ENCODE peak calls at places on chromosomes 13 and 19, in four cellular contexts. D is activated CD4-positive, alpha-beta memory T cell treated with anti-CD3 and anti-CD28 coated beads for 36 hours; F is NCI-H510A treated with DMSO at 0.1 percent for 48 hours; Z is AG08395. C is an unnamed sample.

GRCh38 chr19:2270572-2271515 is 11.1 kb downstream of the PEAK3 start:
- DNase-seq in D (peak; percentile 86), F (no peak), Z (peak; percentile 93), C (peak; percentile 46)

GRCh38 chr19:737591-738093 is 13.3 kb upstream of the MISP start:
- DNase-seq in D (peak; percentile 65), F (no peak), Z (peak; percentile 64), C (no peak)

GRCh38 chr19:49210108-49210900 is 52.7 kb downstream of the TRPM4 start:
- DNase-seq in D (peak; percentile 57), F (no peak), Z (no peak), C (no peak)

GRCh38 chr13:96796234-96796633 is 198.0 kb downstream of the OXGR1 start:
- DNase-seq in D (no peak), F (no peak), Z (no peak), C (no peak)

GRCh38 chr13:42215578-42216421 is 56.2 kb upstream of the AKAP11 start:
- DNase-seq in D (peak; percentile 46), F (no peak), Z (peak; percentile 37), C (peak; percentile 1)

GRCh38 chr19:18765224-18765623 is 25.9 kb downstream of the COMP start:
- DNase-seq in D (no peak), F (peak; percentile 92), Z (no peak), C (peak; percentile 31)

GRCh38 chr13:59261928-59262488 is 901.7 kb downstream of the DIAPH3 start:
- DNase-seq in D (no peak), F (no peak), Z (no peak), C (no peak)

GRCh38 chr19:4337906-4338440 is 654 bp downstream of the STAP2 start:
- DNase-seq in D (no peak), F (peak; percentile 50), Z (no peak), C (no peak)

GRCh38 chr13:103046676-103047075 is 19.5 kb downstream of the SLC10A2 start:
- DNase-seq in D (no peak), F (no peak), Z (no peak), C (no peak)

GRCh38 chr19:45517238-45517637 is 10.0 kb downstream of the VASP start:
- DNase-seq in D (no peak), F (no peak), Z (no peak), C (no peak)

GRCh38 chr13:92303428-92303827 is 905.0 kb downstream of the GPC5 start:
- DNase-seq in D (no peak), F (no peak), Z (peak; percentile 2), C (no peak)

GRCh38 chr13:113647351-113648217 is 10.4 kb downstream of the ATP4B start:
- DNase-seq in D (no peak), F (peak; percentile 70), Z (peak; percentile 48), C (peak; percentile 99)

GRCh38 chr13:82713681-82714405 is 1168.4 kb downstream of the SLITRK1 start:
- DNase-seq in D (no peak), F (no peak), Z (no peak), C (no peak)

GRCh38 chr19:11373166-11373884 is 1.1 kb upstream of the SWSAP1 start:
- DNase-seq in D (no peak), F (peak; percentile 79), Z (no peak), C (peak; percentile 82)

GRCh38 chr19:15276620-15277019 is 44.4 kb upstream of the EPHX3 start:
- DNase-seq in D (no peak), F (no peak), Z (peak; percentile 40), C (no peak)

GRCh38 chr13:73913043-73913740 is 221.0 kb downstream of the KLF12 start:
- DNase-seq in D (no peak), F (no peak), Z (peak; percentile 71), C (no peak)

GRCh38 chr19:23403581-23404324 is 8.5 kb upstream of the ZNF91 start:
- DNase-seq in D (no peak), F (no peak), Z (no peak), C (peak; percentile 29)

C was measured in SHP77.